ENCODE peak calls at places on chromosomes 4 and X, in five cellular contexts. One of them, this sample, is unnamed.

GRCh38 chrX:9785944-9786741 is at the start of gene SHROOM2:
- DNase-seq in stimulated activated CD8-positive, alpha-beta memory T cell treated with anti-CD3 and anti-CD28 coated beads, Interleukin-15, amount 100 ng/mL, for 4 hours: no peak
- DNase-seq in ELR: peak; percentile 11
- DNase-seq in GM04503: no peak
- DNase-seq in HAP-1: peak; percentile 66
- DNase-seq in this sample: no peak

GRCh38 chr4:133618963-133619362 is 469.9 kb downstream of the PCDH10 start:
- DNase-seq in stimulated activated CD8-positive, alpha-beta memory T cell treated with anti-CD3 and anti-CD28 coated beads, Interleukin-15, amount 100 ng/mL, for 4 hours: no peak
- DNase-seq in ELR: no peak
- DNase-seq in GM04503: no peak
- DNase-seq in HAP-1: no peak
- DNase-seq in this sample: no peak

GRCh38 chr4:163804001-163804400 is 309.5 kb downstream of the TMA16 start:
- DNase-seq in stimulated activated CD8-positive, alpha-beta memory T cell treated with anti-CD3 and anti-CD28 coated beads, Interleukin-15, amount 100 ng/mL, for 4 hours: no peak
- DNase-seq in ELR: no peak
- DNase-seq in GM04503: no peak
- DNase-seq in HAP-1: no peak
- DNase-seq in this sample: no peak

GRCh38 chrX:17372052-17372451 is 2.9 kb upstream of the NHS start:
- DNase-seq in stimulated activated CD8-positive, alpha-beta memory T cell treated with anti-CD3 and anti-CD28 coated beads, Interleukin-15, amount 100 ng/mL, for 4 hours: no peak
- DNase-seq in ELR: no peak
- DNase-seq in GM04503: no peak
- DNase-seq in HAP-1: no peak
- DNase-seq in this sample: no peak

GRCh38 chr4:2792711-2793577 is at the start of gene SH3BP2:
- DNase-seq in stimulated activated CD8-positive, alpha-beta memory T cell treated with anti-CD3 and anti-CD28 coated beads, Interleukin-15, amount 100 ng/mL, for 4 hours: no peak
- DNase-seq in ELR: peak; percentile 79
- DNase-seq in GM04503: no peak
- DNase-seq in HAP-1: peak; percentile 95
- DNase-seq in this sample: peak; percentile 76

GRCh38 chrX:96919672-96920071 is 36.0 kb downstream of the RPA4 start:
- DNase-seq in stimulated activated CD8-positive, alpha-beta memory T cell treated with anti-CD3 and anti-CD28 coated beads, Interleukin-15, amount 100 ng/mL, for 4 hours: no peak
- DNase-seq in ELR: no peak
- DNase-seq in GM04503: no peak
- DNase-seq in HAP-1: no peak
- DNase-seq in this sample: no peak

GRCh38 chrX:23365541-23365940 is 30.9 kb downstream of the PTCHD1 start:
- DNase-seq in stimulated activated CD8-positive, alpha-beta memory T cell treated with anti-CD3 and anti-CD28 coated beads, Interleukin-15, amount 100 ng/mL, for 4 hours: no peak
- DNase-seq in ELR: no peak
- DNase-seq in GM04503: no peak
- DNase-seq in HAP-1: no peak
- DNase-seq in this sample: no peak

GRCh38 chrX:125205918-125206665 is 113.6 kb upstream of the TEX13C start:
- DNase-seq in stimulated activated CD8-positive, alpha-beta memory T cell treated with anti-CD3 and anti-CD28 coated beads, Interleukin-15, amount 100 ng/mL, for 4 hours: no peak
- DNase-seq in ELR: no peak
- DNase-seq in GM04503: no peak
- DNase-seq in HAP-1: peak; percentile 59
- DNase-seq in this sample: no peak

GRCh38 chr4:45897934-45898585 is 225.8 kb downstream of the GABRG1 start:
- DNase-seq in stimulated activated CD8-positive, alpha-beta memory T cell treated with anti-CD3 and anti-CD28 coated beads, Interleukin-15, amount 100 ng/mL, for 4 hours: no peak
- DNase-seq in ELR: no peak
- DNase-seq in GM04503: no peak
- DNase-seq in HAP-1: no peak
- DNase-seq in this sample: no peak

GRCh38 chr4:47032405-47033106 is 1.2 kb downstream of the GABRB1 start:
- DNase-seq in stimulated activated CD8-positive, alpha-beta memory T cell treated with anti-CD3 and anti-CD28 coated beads, Interleukin-15, amount 100 ng/mL, for 4 hours: no peak
- DNase-seq in ELR: peak; percentile 76
- DNase-seq in GM04503: no peak
- DNase-seq in HAP-1: peak; percentile 83
- DNase-seq in this sample: peak; percentile 25

GRCh38 chr4:153122855-153123254 is 81.4 kb upstream of the TRIM2 start:
- DNase-seq in stimulated activated CD8-positive, alpha-beta memory T cell treated with anti-CD3 and anti-CD28 coated beads, Interleukin-15, amount 100 ng/mL, for 4 hours: no peak
- DNase-seq in ELR: no peak
- DNase-seq in GM04503: no peak
- DNase-seq in HAP-1: no peak
- DNase-seq in this sample: no peak

GRCh38 chrX:133670394-133670793 is 255.1 kb upstream of the GPC4 start:
- DNase-seq in stimulated activated CD8-positive, alpha-beta memory T cell treated with anti-CD3 and anti-CD28 coated beads, Interleukin-15, amount 100 ng/mL, for 4 hours: no peak
- DNase-seq in ELR: peak; percentile 3
- DNase-seq in GM04503: peak; percentile 8
- DNase-seq in HAP-1: peak; percentile 60
- DNase-seq in this sample: no peak

GRCh38 chrX:110180176-110180927 is 137.5 kb downstream of the AMMECR1 start:
- DNase-seq in stimulated activated CD8-positive, alpha-beta memory T cell treated with anti-CD3 and anti-CD28 coated beads, Interleukin-15, amount 100 ng/mL, for 4 hours: no peak
- DNase-seq in ELR: peak; percentile 75
- DNase-seq in GM04503: peak; percentile 37
- DNase-seq in HAP-1: no peak
- DNase-seq in this sample: no peak

GRCh38 chrX:146481735-146482134 is 327.8 kb upstream of the CXorf51B start:
- DNase-seq in stimulated activated CD8-positive, alpha-beta memory T cell treated with anti-CD3 and anti-CD28 coated beads, Interleukin-15, amount 100 ng/mL, for 4 hours: no peak
- DNase-seq in ELR: no peak
- DNase-seq in GM04503: no peak
- DNase-seq in HAP-1: no peak
- DNase-seq in this sample: no peak

GRCh38 chrX:39755152-39756032 is 342.4 kb downstream of the BCOR start:
- DNase-seq in stimulated activated CD8-positive, alpha-beta memory T cell treated with anti-CD3 and anti-CD28 coated beads, Interleukin-15, amount 100 ng/mL, for 4 hours: no peak
- DNase-seq in ELR: peak; percentile 94
- DNase-seq in GM04503: peak; percentile 67
- DNase-seq in HAP-1: peak; percentile 81
- DNase-seq in this sample: no peak

GRCh38 chrX:65679071-65679540 is 11.7 kb downstream of the MSN start:
- DNase-seq in stimulated activated CD8-positive, alpha-beta memory T cell treated with anti-CD3 and anti-CD28 coated beads, Interleukin-15, amount 100 ng/mL, for 4 hours: no peak
- DNase-seq in ELR: peak; percentile 86
- DNase-seq in GM04503: no peak
- DNase-seq in HAP-1: no peak
- DNase-seq in this sample: no peak

GRCh38 chr4:5158391-5158770 is 107.1 kb downstream of the STK32B start:
- DNase-seq in stimulated activated CD8-positive, alpha-beta memory T cell treated with anti-CD3 and anti-CD28 coated beads, Interleukin-15, amount 100 ng/mL, for 4 hours: no peak
- DNase-seq in ELR: no peak
- DNase-seq in GM04503: no peak
- DNase-seq in HAP-1: no peak
- DNase-seq in this sample: no peak

GRCh38 chr4:156929706-156930105 is 41.9 kb downstream of the PDGFC start:
- DNase-seq in stimulated activated CD8-positive, alpha-beta memory T cell treated with anti-CD3 and anti-CD28 coated beads, Interleukin-15, amount 100 ng/mL, for 4 hours: no peak
- DNase-seq in ELR: no peak
- DNase-seq in GM04503: no peak
- DNase-seq in HAP-1: no peak
- DNase-seq in this sample: no peak

GRCh38 chr4:64771149-64771548 is 361.9 kb upstream of the TECRL start:
- DNase-seq in stimulated activated CD8-positive, alpha-beta memory T cell treated with anti-CD3 and anti-CD28 coated beads, Interleukin-15, amount 100 ng/mL, for 4 hours: no peak
- DNase-seq in ELR: peak; percentile 6
- DNase-seq in GM04503: no peak
- DNase-seq in HAP-1: no peak
- DNase-seq in this sample: no peak

GRCh38 chr4:78227411-78228057 is 170.4 kb downstream of the FRAS1 start:
- DNase-seq in stimulated activated CD8-positive, alpha-beta memory T cell treated with anti-CD3 and anti-CD28 coated beads, Interleukin-15, amount 100 ng/mL, for 4 hours: no peak
- DNase-seq in ELR: no peak
- DNase-seq in GM04503: no peak
- DNase-seq in HAP-1: no peak
- DNase-seq in this sample: no peak

GRCh38 chrX:2696698-2697215 is 5.7 kb downstream of the CD99 start:
- DNase-seq in stimulated activated CD8-positive, alpha-beta memory T cell treated with anti-CD3 and anti-CD28 coated beads, Interleukin-15, amount 100 ng/mL, for 4 hours: peak; percentile 50
- DNase-seq in ELR: peak; percentile 94
- DNase-seq in GM04503: peak; percentile 74
- DNase-seq in HAP-1: no peak
- DNase-seq in this sample: no peak

GRCh38 chrX:101208152-101208905 is 11.3 kb upstream of the DRP2 start:
- DNase-seq in stimulated activated CD8-positive, alpha-beta memory T cell treated with anti-CD3 and anti-CD28 coated beads, Interleukin-15, amount 100 ng/mL, for 4 hours: no peak
- DNase-seq in ELR: no peak
- DNase-seq in GM04503: no peak
- DNase-seq in HAP-1: no peak
- DNase-seq in this sample: no peak

GRCh38 chrX:96703379-96703778 is 18.7 kb downstream of the DIAPH2 start:
- DNase-seq in stimulated activated CD8-positive, alpha-beta memory T cell treated with anti-CD3 and anti-CD28 coated beads, Interleukin-15, amount 100 ng/mL, for 4 hours: no peak
- DNase-seq in ELR: no peak
- DNase-seq in GM04503: no peak
- DNase-seq in HAP-1: no peak
- DNase-seq in this sample: no peak